ENCODE peak calls at places on chromosomes 11 and 22, in six cellular contexts. One of them, this sample, is unnamed. For H3K9me2 and H3K4me1, the result is how much of the 10 kb centered on the place peaks cover.

GRCh38 chr11:72781313-72782080 is 12.3 kb downstream of the STARD10 start:
- DNase-seq in hepatocyte: peak
- DNase-seq in OCI-LY7: peak
- DNase-seq in GM23338: peak
- DNase-seq in Karpas-422: no peak
- DNase-seq in HCT116: no peak
- DNase-seq in this sample: peak

GRCh38 chr22:48259991-48260670 is 1497.7 kb downstream of the TBC1D22A start:
- DNase-seq in hepatocyte: no peak
- DNase-seq in OCI-LY7: no peak
- DNase-seq in GM23338: no peak
- DNase-seq in Karpas-422: no peak
- DNase-seq in HCT116: no peak
- DNase-seq in this sample: no peak

GRCh38 chr11:91100432-91100831 is 877.6 kb upstream of the CHORDC1 start:
- DNase-seq in hepatocyte: no peak
- DNase-seq in OCI-LY7: no peak
- DNase-seq in GM23338: no peak
- DNase-seq in Karpas-422: no peak
- DNase-seq in HCT116: no peak
- DNase-seq in this sample: no peak

GRCh38 chr11:35043933-35044332 is 95.0 kb upstream of the CD44 start:
- DNase-seq in hepatocyte: no peak
- DNase-seq in OCI-LY7: no peak
- DNase-seq in GM23338: no peak
- DNase-seq in Karpas-422: peak
- DNase-seq in HCT116: no peak
- DNase-seq in this sample: no peak

GRCh38 chr11:72605958-72606357 is 68.3 kb downstream of the PDE2A start:
- DNase-seq in hepatocyte: no peak
- DNase-seq in OCI-LY7: no peak
- DNase-seq in GM23338: no peak
- DNase-seq in Karpas-422: no peak
- DNase-seq in HCT116: no peak
- DNase-seq in this sample: no peak

GRCh38 chr22:45212306-45212709 is 28.4 kb downstream of the KIAA0930 start:
- DNase-seq in hepatocyte: peak
- DNase-seq in OCI-LY7: no peak
- DNase-seq in GM23338: peak
- DNase-seq in Karpas-422: no peak
- DNase-seq in HCT116: no peak
- DNase-seq in this sample: peak

GRCh38 chr22:21591695-21592094 is 24.2 kb downstream of the UBE2L3 start:
- DNase-seq in hepatocyte: no peak
- DNase-seq in OCI-LY7: no peak
- DNase-seq in GM23338: no peak
- DNase-seq in Karpas-422: no peak
- DNase-seq in HCT116: no peak
- DNase-seq in this sample: no peak

GRCh38 chr11:16963316-16963876 is 50.8 kb downstream of the PLEKHA7 start:
- DNase-seq in hepatocyte: no peak
- DNase-seq in OCI-LY7: no peak
- DNase-seq in GM23338: no peak
- DNase-seq in Karpas-422: no peak
- DNase-seq in HCT116: no peak
- DNase-seq in this sample: no peak

GRCh38 chr11:83272627-83273026 is 13.5 kb downstream of the CCDC90B start:
- DNase-seq in hepatocyte: no peak
- DNase-seq in OCI-LY7: no peak
- DNase-seq in GM23338: no peak
- DNase-seq in Karpas-422: no peak
- DNase-seq in HCT116: no peak
- DNase-seq in this sample: peak

GRCh38 chr11:26134481-26135355 is 197.2 kb upstream of the ANO3 start:
- DNase-seq in hepatocyte: peak
- DNase-seq in OCI-LY7: peak
- DNase-seq in GM23338: peak
- DNase-seq in Karpas-422: peak
- DNase-seq in HCT116: no peak
- DNase-seq in this sample: peak

GRCh38 chr11:44051171-44051570 is 3.4 kb downstream of the ACCSL start:
- DNase-seq in hepatocyte: no peak
- DNase-seq in OCI-LY7: no peak
- DNase-seq in GM23338: no peak
- DNase-seq in Karpas-422: no peak
- DNase-seq in HCT116: no peak
- DNase-seq in this sample: no peak

GRCh38 chr11:110251837-110252236 is 44.6 kb downstream of the RDX start:
- DNase-seq in hepatocyte: no peak
- DNase-seq in OCI-LY7: no peak
- DNase-seq in GM23338: no peak
- DNase-seq in Karpas-422: no peak
- DNase-seq in HCT116: peak
- DNase-seq in this sample: peak

GRCh38 chr11:73229321-73230275 is 11.5 kb downstream of the P2RY2 start:
- DNase-seq in hepatocyte: no peak
- DNase-seq in OCI-LY7: no peak
- DNase-seq in GM23338: no peak
- DNase-seq in Karpas-422: no peak
- DNase-seq in HCT116: no peak
- DNase-seq in this sample: no peak

GRCh38 chr11:61787928-61788491 is 4.4 kb downstream of the TMEM258 start:
- DNase-seq in hepatocyte: peak
- DNase-seq in OCI-LY7: peak
- DNase-seq in GM23338: peak
- DNase-seq in Karpas-422: peak
- DNase-seq in HCT116: peak
- DNase-seq in this sample: peak

GRCh38 chr22:29469755-29470154 is 10.3 kb upstream of the NEFH start:
- DNase-seq in hepatocyte: peak
- DNase-seq in OCI-LY7: no peak
- DNase-seq in GM23338: peak
- DNase-seq in Karpas-422: no peak
- DNase-seq in HCT116: no peak
- DNase-seq in this sample: no peak

GRCh38 chr22:44683237-44683636 is 18.8 kb upstream of the PRR5 start:
- DNase-seq in hepatocyte: no peak
- DNase-seq in OCI-LY7: no peak
- DNase-seq in GM23338: no peak
- DNase-seq in Karpas-422: no peak
- DNase-seq in HCT116: no peak
- DNase-seq in this sample: no peak

GRCh38 chr11:10666556-10666955 is 27.0 kb downstream of the IRAG1 start:
- DNase-seq in hepatocyte: no peak
- DNase-seq in OCI-LY7: no peak
- DNase-seq in GM23338: no peak
- DNase-seq in Karpas-422: no peak
- DNase-seq in HCT116: no peak
- DNase-seq in this sample: peak

DNA sequence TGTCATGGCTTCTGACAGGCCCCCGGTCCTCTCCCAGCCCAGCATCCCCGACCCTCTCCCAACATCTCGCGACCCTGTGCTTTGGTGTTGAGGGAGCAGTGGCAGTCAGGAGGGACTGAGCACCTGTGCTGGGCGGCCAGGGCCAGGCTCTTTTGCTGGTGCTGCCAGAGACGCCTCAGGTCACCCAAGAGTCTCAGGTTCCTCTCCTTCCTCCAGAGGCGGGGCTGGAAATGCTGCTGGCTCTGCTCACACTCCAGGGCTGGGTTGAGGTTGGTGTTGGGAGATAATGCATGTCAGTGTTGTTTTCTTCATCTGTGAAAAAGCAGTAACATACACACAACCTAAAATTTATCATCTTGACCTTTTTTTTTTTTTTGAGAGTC is 1.2 kb upstream of the IGLL1 start:
- DNase-seq in hepatocyte: no peak
- DNase-seq in OCI-LY7: no peak
- DNase-seq in GM23338: no peak
- DNase-seq in Karpas-422: peak
- DNase-seq in HCT116: no peak
- DNase-seq in this sample: no peak
- H3K9me2 ChIP-seq in hepatocyte: under half
- H3K9me2 ChIP-seq in OCI-LY7: under half
- H3K9me2 ChIP-seq in GM23338: under half
- H3K9me2 ChIP-seq in Karpas-422: under half
- H3K9me2 ChIP-seq in HCT116: under half
- H3K9me2 ChIP-seq in this sample: under half

GRCh38 chr22:37485714-37486223 is 415 bp downstream of the MFNG start:
- DNase-seq in hepatocyte: no peak
- DNase-seq in OCI-LY7: peak
- DNase-seq in GM23338: no peak
- DNase-seq in Karpas-422: peak
- DNase-seq in HCT116: no peak
- DNase-seq in this sample: no peak
- H3K4me1 ChIP-seq in hepatocyte: under half
- H3K4me1 ChIP-seq in OCI-LY7: half or more
- H3K4me1 ChIP-seq in GM23338: under half
- H3K4me1 ChIP-seq in Karpas-422: under half
- H3K4me1 ChIP-seq in HCT116: under half
- H3K4me1 ChIP-seq in this sample: under half

GRCh38 chr11:93117578-93117964 is 80.2 kb downstream of the SLC36A4 start:
- DNase-seq in hepatocyte: no peak
- DNase-seq in OCI-LY7: no peak
- DNase-seq in GM23338: peak
- DNase-seq in Karpas-422: no peak
- DNase-seq in HCT116: no peak
- DNase-seq in this sample: no peak

GRCh38 chr11:93122535-93122934 is 75.3 kb downstream of the SLC36A4 start:
- DNase-seq in hepatocyte: no peak
- DNase-seq in OCI-LY7: no peak
- DNase-seq in GM23338: no peak
- DNase-seq in Karpas-422: no peak
- DNase-seq in HCT116: no peak
- DNase-seq in this sample: no peak

GRCh38 chr11:93113824-93114223 is 84.0 kb downstream of the SLC36A4 start:
- DNase-seq in hepatocyte: no peak
- DNase-seq in OCI-LY7: no peak
- DNase-seq in GM23338: peak
- DNase-seq in Karpas-422: no peak
- DNase-seq in HCT116: no peak
- DNase-seq in this sample: no peak

DNA sequence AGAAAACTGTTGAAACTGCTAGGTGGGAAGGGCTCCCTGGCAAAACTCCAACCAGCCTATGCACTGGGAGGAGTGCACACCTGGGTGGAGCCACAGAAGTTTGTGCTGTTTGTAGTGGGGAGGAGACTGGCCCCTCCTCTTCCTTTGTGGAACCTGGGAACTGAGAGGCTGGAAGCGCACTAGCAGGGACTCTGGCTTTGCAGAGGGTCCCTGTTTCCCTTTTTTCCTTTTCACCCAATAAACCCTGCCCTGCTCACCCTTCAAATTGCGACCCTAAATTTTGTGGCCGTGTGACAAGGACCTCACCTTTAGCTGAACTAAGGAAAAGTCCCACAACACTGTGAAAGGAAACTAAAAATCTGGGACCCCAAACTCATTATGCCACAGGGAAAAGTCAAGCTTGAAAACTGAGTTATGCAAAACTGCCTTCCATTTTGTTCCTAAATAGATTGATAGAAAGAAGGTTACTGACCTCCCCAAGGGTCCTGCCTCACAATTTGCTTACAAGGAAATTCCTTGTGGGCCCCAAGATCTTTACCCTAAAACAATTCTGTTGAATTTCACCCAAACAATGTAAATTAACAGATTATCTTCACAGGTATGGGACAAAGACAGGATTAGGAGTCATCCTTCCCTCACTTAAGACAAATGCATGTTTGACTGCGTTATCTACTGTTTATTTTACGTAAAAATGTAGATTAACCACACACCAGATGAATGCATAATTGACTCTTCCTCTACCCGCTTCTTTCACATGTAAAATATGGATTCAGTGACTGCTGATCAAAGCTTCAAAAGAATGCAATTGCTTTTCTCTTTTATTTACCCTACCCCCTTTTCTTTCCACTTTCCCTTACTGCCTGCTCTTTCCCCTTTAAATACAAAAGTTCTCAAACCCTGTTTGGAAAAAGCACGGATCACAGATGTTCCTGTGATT is 80.9 kb downstream of the SLC36A4 start:
- DNase-seq in hepatocyte: peak
- DNase-seq in OCI-LY7: no peak
- DNase-seq in GM23338: peak
- DNase-seq in Karpas-422: no peak
- DNase-seq in HCT116: no peak
- DNase-seq in this sample: no peak
- H3K9me2 ChIP-seq in hepatocyte: under half
- H3K9me2 ChIP-seq in OCI-LY7: under half
- H3K9me2 ChIP-seq in GM23338: under half
- H3K9me2 ChIP-seq in Karpas-422: under half
- H3K9me2 ChIP-seq in HCT116: under half
- H3K9me2 ChIP-seq in this sample: under half

GRCh38 chr11:119702261-119702591 is 26.8 kb downstream of the NECTIN1 start:
- DNase-seq in hepatocyte: no peak
- DNase-seq in OCI-LY7: no peak
- DNase-seq in GM23338: no peak
- DNase-seq in Karpas-422: no peak
- DNase-seq in HCT116: no peak
- DNase-seq in this sample: no peak

GRCh38 chr11:119699227-119699626 is 29.8 kb downstream of the NECTIN1 start:
- DNase-seq in hepatocyte: peak
- DNase-seq in OCI-LY7: no peak
- DNase-seq in GM23338: no peak
- DNase-seq in Karpas-422: no peak
- DNase-seq in HCT116: no peak
- DNase-seq in this sample: peak

GRCh38 chr11:119701591-119702260 is 27.3 kb downstream of the NECTIN1 start:
- DNase-seq in hepatocyte: no peak
- DNase-seq in OCI-LY7: no peak
- DNase-seq in GM23338: no peak
- DNase-seq in Karpas-422: no peak
- DNase-seq in HCT116: no peak
- DNase-seq in this sample: no peak

GRCh38 chr11:119700030-119700429 is 29.0 kb downstream of the NECTIN1 start:
- DNase-seq in hepatocyte: no peak
- DNase-seq in OCI-LY7: no peak
- DNase-seq in GM23338: no peak
- DNase-seq in Karpas-422: no peak
- DNase-seq in HCT116: no peak
- DNase-seq in this sample: no peak

DNA sequence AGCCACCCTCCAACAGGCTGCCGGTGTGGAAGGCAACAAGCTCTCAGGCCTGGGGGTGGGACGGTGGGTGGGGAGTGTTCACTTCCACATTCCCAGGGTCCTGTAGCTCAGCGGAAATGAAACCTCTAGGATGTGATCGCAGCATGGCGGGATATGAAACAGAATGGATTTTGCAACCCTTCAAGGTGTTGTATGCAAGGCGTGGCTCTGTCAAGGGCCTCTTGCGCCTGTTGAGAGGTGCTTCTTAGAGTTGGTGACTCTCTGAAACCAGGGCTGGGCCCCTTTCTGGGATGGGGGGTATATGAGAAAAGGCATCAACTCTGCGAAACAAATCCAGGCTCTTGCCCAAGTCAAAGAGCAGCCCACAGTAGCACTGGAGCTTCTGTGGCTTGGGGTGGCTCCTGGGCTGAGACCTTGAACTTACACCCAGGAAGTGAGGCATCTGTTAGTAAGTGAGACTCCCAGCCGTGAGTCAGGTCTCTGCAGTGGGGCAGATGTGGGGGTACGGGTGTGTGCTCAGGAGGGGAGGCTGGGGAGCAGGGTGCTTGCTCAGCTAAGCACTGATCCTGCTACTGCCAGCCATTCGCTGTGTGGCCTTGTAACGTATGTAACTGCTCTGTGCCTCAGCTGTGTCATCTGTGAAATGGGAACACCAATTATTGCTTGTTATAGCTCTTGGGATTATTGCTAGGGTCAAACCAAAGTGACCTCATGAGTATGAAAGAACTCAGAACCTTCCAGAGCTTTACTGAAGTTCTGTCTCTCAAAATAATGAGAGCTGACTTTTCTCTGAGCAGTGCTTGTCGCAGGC is 28.3 kb downstream of the NECTIN1 start:
- DNase-seq in hepatocyte: no peak
- DNase-seq in OCI-LY7: no peak
- DNase-seq in GM23338: no peak
- DNase-seq in Karpas-422: no peak
- DNase-seq in HCT116: no peak
- DNase-seq in this sample: peak
- H3K4me1 ChIP-seq in hepatocyte: under half
- H3K4me1 ChIP-seq in OCI-LY7: under half
- H3K4me1 ChIP-seq in GM23338: under half
- H3K4me1 ChIP-seq in Karpas-422: under half
- H3K4me1 ChIP-seq in HCT116: under half
- H3K4me1 ChIP-seq in this sample: under half

This sample was measured in GM23248.